ENCODE peak calls at places on chromosomes 7 and 10, in five cellular contexts. E is RWPE1, D is right atrium auricular region, H is lung microvascular endothelial cell, X is iris pigment epithelial cell. R is an unnamed sample.
A peak's percentile ranks its signal among the peaks of the same experiment; 100 is the strongest.

GRCh38 chr7:74405191-74405898 is 48.4 kb upstream of the GTF2IRD1 start:
- DNase-seq in E (peak; percentile 28), D (no peak), H (no peak), X (no peak), R (no peak)

GRCh38 chr10:129655007-129655678 is 188.1 kb downstream of the MGMT start:
- DNase-seq in E (no peak), D (no peak), H (no peak), X (no peak), R (no peak)

GRCh38 chr7:112186300-112186699 is 19.9 kb downstream of the DOCK4 start:
- DNase-seq in E (no peak), D (no peak), H (peak; percentile 35), X (no peak), R (no peak)

GRCh38 chr10:77592946-77593636 is 44.5 kb downstream of the KCNMA1 start:
- DNase-seq in E (peak; percentile 93), D (peak; percentile 72), H (peak; percentile 93), X (peak; percentile 93), R (no peak)

GRCh38 chr7:365593-365992 is 75.6 kb downstream of the FOXL3 start:
- DNase-seq in E (no peak), D (no peak), H (no peak), X (no peak), R (no peak)

GRCh38 chr10:59465089-59465488 is 102.7 kb upstream of the FAM13C start:
- DNase-seq in E (peak; percentile 4), D (no peak), H (no peak), X (peak; percentile 19), R (no peak)

GRCh38 chr10:119131512-119132240 is 27.8 kb downstream of the DENND10 start:
- DNase-seq in E (no peak), D (no peak), H (peak; percentile 56), X (peak; percentile 69), R (peak; percentile 98)

GRCh38 chr10:69715156-69715898 is 85.3 kb downstream of the FAM241B start:
- DNase-seq in E (no peak), D (no peak), H (no peak), X (peak; percentile 73), R (no peak)

GRCh38 chr7:149496642-149497391 is 792 bp downstream of the ZNF746 start:
- DNase-seq in E (peak; percentile 7), D (no peak), H (peak; percentile 45), X (peak; percentile 28), R (no peak)

GRCh38 chr10:99528256-99528866 is 4.4 kb upstream of the NKX2-3 start:
- DNase-seq in E (no peak), D (no peak), H (no peak), X (no peak), R (no peak)

GRCh38 chr10:24762966-24763623 is 39.4 kb upstream of the ARHGAP21 start:
- DNase-seq in E (peak; percentile 32), D (no peak), H (peak; percentile 19), X (peak; percentile 71), R (no peak)

GRCh38 chr7:97845622-97846203 is 26.5 kb downstream of the ASNS start:
- DNase-seq in E (peak; percentile 15), D (no peak), H (peak; percentile 25), X (peak; percentile 33), R (peak; percentile 19)

GRCh38 chr7:121544726-121545125 is 148.6 kb upstream of the FAM3C start:
- DNase-seq in E (peak; percentile 92), D (no peak), H (peak; percentile 97), X (peak; percentile 97), R (no peak)